ENCODE peak calls at places on chromosomes 7 and 10, in ten cellular contexts. Z is HepG2, O is PC-3, J is sigmoid colon, R is psoas muscle, D is lower lobe of right lung, Q is adrenal gland, W is fibroblast of lung, B is left ventricle myocardium inferior, V is testis. M is an unnamed sample.

GRCh38 chr10:12400266-12400931 is 51.1 kb downstream of the CAMK1D start:
- DNase-seq in B (no peak), W (no peak), O (peak; percentile 79), R (no peak), Z (no peak), D (no peak), J (no peak), Q (peak; percentile 35), V (no peak), M (no peak)

GRCh38 chr10:21524526-21525366 is 736 bp downstream of the SKIDA1 start:
- DNase-seq in W (peak; percentile 85), R (no peak), D (peak; percentile 46), Q (no peak), V (no peak), O (no peak), B (no peak), J (no peak), Z (peak; percentile 61), M (no peak)

GRCh38 chr10:44395396-44395795 is 10.5 kb upstream of the CXCL12 start:
- DNase-seq in Q (peak; percentile 9), B (no peak), W (no peak), O (no peak), R (no peak), Z (no peak), V (no peak), J (peak; percentile 38), D (no peak), M (no peak)

GRCh38 chr10:27658788-27659187 is 86.8 kb downstream of the MKX start:
- DNase-seq in R (no peak), Z (no peak), V (no peak), B (no peak), D (no peak), O (peak; percentile 75), W (no peak), Q (no peak), J (no peak), M (peak; percentile 79)

GRCh38 chr7:1763033-1763432 is 93.0 kb downstream of the ELFN1 start:
- DNase-seq in D (no peak), W (no peak), J (no peak), O (no peak), Q (no peak), R (no peak), B (no peak), Z (no peak), V (no peak), M (no peak)

GRCh38 chr10:118615888-118616287 is 20.4 kb upstream of the PRLHR start:
- DNase-seq in R (no peak), Q (peak; percentile 69), J (no peak), Z (no peak), V (no peak), O (peak; percentile 5), B (no peak), D (no peak), W (no peak), M (no peak)

GRCh38 chr10:124798364-124798763 is 3.3 kb upstream of the ABRAXAS2 start:
- DNase-seq in O (no peak), B (no peak), D (no peak), J (no peak), W (no peak), R (no peak), V (no peak), Q (no peak), Z (no peak), M (no peak)

GRCh38 chr10:73873843-73874215 is 526 bp downstream of the CAMK2G start:
- DNase-seq in Z (no peak), D (no peak), Q (no peak), B (no peak), W (no peak), V (no peak), R (no peak), J (no peak), O (no peak), M (no peak)

GRCh38 chr7:98520356-98520932 is 96.6 kb upstream of the NPTX2 start:
- DNase-seq in J (peak; percentile 47), D (no peak), B (no peak), O (no peak), Z (no peak), Q (no peak), R (no peak), V (peak; percentile 61), W (no peak), M (no peak)

GRCh38 chr7:98515201-98515600 is 101.9 kb upstream of the NPTX2 start:
- DNase-seq in R (no peak), Z (no peak), J (peak; percentile 20), B (no peak), W (no peak), Q (no peak), D (no peak), V (no peak), O (no peak), M (no peak)

GRCh38 chr7:98521089-98521692 is 95.9 kb upstream of the NPTX2 start:
- DNase-seq in D (no peak), Q (no peak), V (no peak), R (no peak), B (no peak), Z (no peak), O (no peak), J (no peak), W (no peak), M (no peak)

GRCh38 chr7:98514211-98515150 is 102.6 kb upstream of the NPTX2 start:
- DNase-seq in Q (no peak), O (no peak), Z (no peak), D (no peak), B (no peak), W (no peak), R (no peak), J (peak; percentile 38), V (peak; percentile 64), M (no peak)

DNA sequence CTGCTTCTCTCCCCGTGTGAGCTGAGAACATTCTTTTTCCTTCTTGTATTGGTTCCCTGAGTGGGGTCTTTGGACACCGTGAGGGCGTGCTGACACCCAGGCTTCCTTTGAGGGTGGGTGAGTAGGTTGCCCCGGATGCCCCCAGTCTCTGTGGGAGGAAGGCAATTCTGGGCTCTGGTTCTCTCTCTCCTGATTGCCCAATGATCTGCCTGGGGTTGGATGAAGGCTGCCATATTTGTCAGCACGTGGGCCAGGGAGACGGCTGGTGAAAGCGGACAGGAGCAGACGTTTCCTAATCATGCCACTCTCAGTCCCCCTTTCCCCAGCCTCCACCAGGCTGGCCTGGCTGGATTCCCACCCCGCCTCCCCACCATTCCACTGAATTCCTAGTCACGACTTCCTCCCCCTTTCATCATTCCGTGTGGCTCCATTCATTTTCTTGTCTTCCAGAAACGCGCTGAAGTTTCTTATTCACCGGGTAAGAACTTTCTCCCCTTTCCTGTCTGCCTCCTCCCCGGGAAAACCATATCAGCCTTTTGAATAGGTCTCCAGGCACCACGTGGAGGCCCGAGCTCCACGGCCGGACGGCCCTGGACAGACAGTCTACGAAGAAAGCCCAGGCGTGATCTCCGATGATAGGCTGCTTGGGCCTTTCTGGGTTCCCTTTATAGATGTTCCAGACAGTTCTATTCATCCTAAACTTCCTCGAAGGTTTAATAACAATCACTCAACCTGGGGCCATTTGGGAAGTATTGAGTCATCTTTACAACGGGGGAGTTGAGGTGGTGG is 98.7 kb upstream of the NPTX2 start:
- DNase-seq in J (peak; percentile 33), Z (no peak), W (no peak), Q (no peak), D (no peak), B (no peak), O (no peak), V (no peak), R (no peak), M (no peak)
- H3K27me3 ChIP-seq in J (no peaks in the 10 kb centered on the region), Z (no peaks in the 10 kb centered on the region), W (no peaks in the 10 kb centered on the region), Q (no peaks in the 10 kb centered on the region), D (no peaks in the 10 kb centered on the region), B (peaks cover 29% of the 10 kb centered on the region), O (no peaks in the 10 kb centered on the region), V (no peaks in the 10 kb centered on the region), R (no peaks in the 10 kb centered on the region), M (no peaks in the 10 kb centered on the region)

DNA sequence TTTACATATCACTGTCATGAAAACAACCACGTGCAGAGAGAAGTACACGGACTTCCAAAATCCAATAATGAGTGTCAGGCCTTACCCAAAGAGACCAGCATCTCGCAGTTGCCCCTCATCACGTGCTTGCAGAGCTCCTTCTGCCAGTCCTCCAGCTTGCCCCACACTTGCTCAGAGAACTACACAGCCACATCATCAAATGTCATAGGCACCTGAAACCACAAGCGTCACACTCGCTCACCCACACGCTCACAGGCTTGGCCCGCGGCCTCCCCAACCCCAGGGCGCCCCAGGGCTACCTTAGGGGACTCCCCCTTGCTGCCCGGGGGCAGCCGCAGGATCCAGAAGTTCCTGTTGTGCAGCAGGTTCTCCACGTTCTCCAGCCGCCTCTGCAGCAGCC is 123.4 kb upstream of the ZNF746 start:
- DNase-seq in V (no peak), B (no peak), Z (no peak), W (no peak), O (no peak), R (no peak), J (no peak), Q (no peak), D (no peak), M (no peak)
- H3K4me1 ChIP-seq in V (peaks cover 7% of the 10 kb centered on the region), B (peaks cover 62% of the 10 kb centered on the region), Z (peaks cover 14% of the 10 kb centered on the region), W (peaks cover 2% of the 10 kb centered on the region), O (peaks cover 16% of the 10 kb centered on the region), R (peaks cover 24% of the 10 kb centered on the region), J (no peaks in the 10 kb centered on the region), Q (peaks cover 21% of the 10 kb centered on the region), D (peaks cover 26% of the 10 kb centered on the region), M (no peaks in the 10 kb centered on the region)

GRCh38 chr10:117569610-117570395 is 27.3 kb downstream of the EMX2 start:
- DNase-seq in Z (no peak), D (no peak), R (no peak), B (no peak), O (no peak), V (no peak), J (peak; percentile 26), Q (no peak), W (no peak), M (no peak)
- H3K27me3 ChIP-seq in Z (peaks cover 23% of the 10 kb centered on the region), D (peaks cover 51% of the 10 kb centered on the region), R (no peaks in the 10 kb centered on the region), B (peaks cover 90% of the 10 kb centered on the region), O (peaks cover 60% of the 10 kb centered on the region), V (no peaks in the 10 kb centered on the region), J (no peaks in the 10 kb centered on the region), Q (no peaks in the 10 kb centered on the region), W (no peaks in the 10 kb centered on the region), M (peaks cover 15% of the 10 kb centered on the region)

GRCh38 chr10:69222157-69223027 is 2.3 kb downstream of the HKDC1 start:
- DNase-seq in W (peak; percentile 91), D (no peak), Q (no peak), J (no peak), O (peak; percentile 98), R (no peak), Z (peak; percentile 62), B (no peak), V (peak; percentile 58), M (peak; percentile 83)

GRCh38 chr10:69218831-69219230 is 1.3 kb upstream of the HKDC1 start:
- DNase-seq in J (no peak), B (no peak), D (no peak), R (no peak), Q (no peak), V (no peak), Z (no peak), W (no peak), O (peak; percentile 45), M (no peak)

GRCh38 chr10:69223028-69223342 is 2.9 kb downstream of the HKDC1 start:
- DNase-seq in D (no peak), J (no peak), V (no peak), B (no peak), Z (no peak), Q (no peak), R (no peak), W (no peak), O (no peak), M (no peak)

GRCh38 chr10:69220041-69220451 is at the start of gene HKDC1:
- DNase-seq in D (no peak), Z (peak; percentile 53), Q (no peak), J (no peak), R (no peak), V (no peak), O (no peak), W (no peak), B (no peak), M (no peak)

GRCh38 chr10:69220510-69220909 is 378 bp downstream of the HKDC1 start:
- DNase-seq in Q (no peak), J (no peak), R (no peak), D (no peak), B (no peak), O (no peak), W (no peak), V (no peak), Z (peak; percentile 66), M (no peak)
- H3K4me1 ChIP-seq in Q (peaks cover 4% of the 10 kb centered on the region), J (no peaks in the 10 kb centered on the region), R (no peaks in the 10 kb centered on the region), D (peaks cover 26% of the 10 kb centered on the region), B (no peaks in the 10 kb centered on the region), O (peaks cover 36% of the 10 kb centered on the region), W (peaks cover 3% of the 10 kb centered on the region), V (peaks cover 10% of the 10 kb centered on the region), Z (peaks cover 73% of the 10 kb centered on the region), M (peaks cover 31% of the 10 kb centered on the region)

M was measured in foreskin keratinocyte.